ENCODE peak calls at places on chromosomes 6 and 20, in four cellular contexts. One of them, this sample, is unnamed.

GRCh38 chr20:21090112-21090737 is 15.9 kb downstream of the LINC00237 start:
- DNase-seq in H1: no peak
- DNase-seq in K562: no peak
- DNase-seq in HepG2: no peak
- DNase-seq in this sample: no peak

GRCh38 chr6:110880651-110881050 is 6.1 kb downstream of the AMD1 start:
- DNase-seq in H1: no peak
- DNase-seq in K562: no peak
- DNase-seq in HepG2: no peak
- DNase-seq in this sample: no peak

GRCh38 chr6:6277418-6277817 is 43.0 kb downstream of the F13A1 start:
- DNase-seq in H1: no peak
- DNase-seq in K562: no peak
- DNase-seq in HepG2: no peak
- DNase-seq in this sample: no peak

GRCh38 chr20:18240997-18241396 is 47.3 kb upstream of the ZNF133 start:
- DNase-seq in H1: no peak
- DNase-seq in K562: no peak
- DNase-seq in HepG2: no peak
- DNase-seq in this sample: no peak

GRCh38 chr20:21234816-21235215 is 68.3 kb upstream of the XRN2 start:
- DNase-seq in H1: no peak
- DNase-seq in K562: no peak
- DNase-seq in HepG2: no peak
- DNase-seq in this sample: no peak

GRCh38 chr20:35461620-35462019 is 6.2 kb downstream of the CEP250 start:
- DNase-seq in H1: no peak
- DNase-seq in K562: no peak
- DNase-seq in HepG2: no peak
- DNase-seq in this sample: no peak

GRCh38 chr20:18527836-18528235 is 20.1 kb downstream of the SEC23B start:
- DNase-seq in H1: no peak
- DNase-seq in K562: no peak
- DNase-seq in HepG2: no peak
- DNase-seq in this sample: no peak

GRCh38 chr6:161463061-161463460 is 189.2 kb upstream of the AGPAT4 start:
- DNase-seq in H1: no peak
- DNase-seq in K562: no peak
- DNase-seq in HepG2: no peak
- DNase-seq in this sample: no peak

GRCh38 chr6:77463308-77463880 is at the start of gene HTR1B:
- DNase-seq in H1: no peak
- DNase-seq in K562: no peak
- DNase-seq in HepG2: no peak
- DNase-seq in this sample: no peak

GRCh38 chr6:142945446-142946180 is 637 bp upstream of the HIVEP2 start:
- DNase-seq in H1: no peak
- DNase-seq in K562: peak
- DNase-seq in HepG2: no peak
- DNase-seq in this sample: peak

GRCh38 chr6:127207591-127208120 is 59.0 kb upstream of the RNF146 start:
- DNase-seq in H1: no peak
- DNase-seq in K562: no peak
- DNase-seq in HepG2: no peak
- DNase-seq in this sample: no peak

GRCh38 chr6:27565839-27566779 is 93.2 kb upstream of the ZNF184 start:
- DNase-seq in H1: no peak
- DNase-seq in K562: no peak
- DNase-seq in HepG2: peak
- DNase-seq in this sample: no peak

GRCh38 chr20:19835533-19836222 is 77.6 kb downstream of the RIN2 start:
- DNase-seq in H1: no peak
- DNase-seq in K562: no peak
- DNase-seq in HepG2: no peak
- DNase-seq in this sample: no peak

GRCh38 chr6:166623318-166623717 is 3.7 kb downstream of the RPS6KA2 start:
- DNase-seq in H1: no peak
- DNase-seq in K562: no peak
- DNase-seq in HepG2: no peak
- DNase-seq in this sample: no peak

DNA sequence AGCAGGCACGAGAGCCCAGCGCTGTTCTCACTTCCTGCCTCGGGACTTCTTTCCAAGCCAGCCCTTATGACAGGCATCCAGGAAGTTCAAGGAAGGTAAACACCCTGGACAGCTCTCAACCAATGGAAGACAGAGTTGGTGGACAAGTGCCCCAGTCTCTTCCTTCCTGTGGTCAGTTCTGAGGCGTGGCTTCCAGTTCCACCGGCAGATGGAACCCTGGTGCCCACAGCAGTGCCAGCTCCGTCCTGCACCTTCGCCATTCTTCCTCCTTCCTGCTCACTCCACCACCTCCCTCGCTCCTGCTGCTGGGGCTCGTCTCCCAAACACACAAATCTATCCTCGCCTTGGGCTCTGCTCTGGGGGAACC is 162.8 kb downstream of the GRM4 start:
- DNase-seq in H1: no peak
- DNase-seq in K562: peak
- DNase-seq in HepG2: peak
- DNase-seq in this sample: peak
- TF ChIP-seq POLR2AphosphoS5 in H1: no peak
- TF ChIP-seq POLR2AphosphoS5 in K562: no peak
- TF ChIP-seq POLR2AphosphoS5 in HepG2: no peak
- TF ChIP-seq POLR2AphosphoS5 in this sample: no peak

GRCh38 chr6:26519359-26519758 is 18.8 kb upstream of the HMGN4 start:
- DNase-seq in H1: no peak
- DNase-seq in K562: no peak
- DNase-seq in HepG2: no peak
- DNase-seq in this sample: no peak

GRCh38 chr6:26520840-26521484 is 17.2 kb upstream of the HMGN4 start:
- DNase-seq in H1: no peak
- DNase-seq in K562: peak
- DNase-seq in HepG2: peak
- DNase-seq in this sample: peak

GRCh38 chr6:26520088-26520839 is 17.9 kb upstream of the HMGN4 start:
- DNase-seq in H1: no peak
- DNase-seq in K562: no peak
- DNase-seq in HepG2: peak
- DNase-seq in this sample: no peak

GRCh38 chr6:26524722-26525360 is 13.3 kb upstream of the HMGN4 start:
- DNase-seq in H1: no peak
- DNase-seq in K562: no peak
- DNase-seq in HepG2: no peak
- DNase-seq in this sample: no peak

GRCh38 chr6:26521485-26522391 is 16.4 kb upstream of the HMGN4 start:
- DNase-seq in H1: no peak
- DNase-seq in K562: peak
- DNase-seq in HepG2: no peak
- DNase-seq in this sample: peak
- TF ChIP-seq POLR2A in H1: peak
- TF ChIP-seq POLR2A in K562: peak
- TF ChIP-seq POLR2A in HepG2: no peak
- TF ChIP-seq POLR2A in this sample: peak

GRCh38 chr20:51095755-51096509 is 73.0 kb upstream of the KCNG1 start:
- DNase-seq in H1: no peak
- DNase-seq in K562: no peak
- DNase-seq in HepG2: no peak
- DNase-seq in this sample: no peak
- TF ChIP-seq TAF1 in H1: no peak
- TF ChIP-seq TAF1 in K562: no peak
- TF ChIP-seq TAF1 in HepG2: no peak
- TF ChIP-seq TAF1 in this sample: no peak

GRCh38 chr6:20403080-20403765 is 1.5 kb downstream of the E2F3 start:
- DNase-seq in H1: peak
- DNase-seq in K562: peak
- DNase-seq in HepG2: peak
- DNase-seq in this sample: peak

GRCh38 chr6:20402181-20403079 is 751 bp downstream of the E2F3 start:
- DNase-seq in H1: no peak
- DNase-seq in K562: peak
- DNase-seq in HepG2: peak
- DNase-seq in this sample: peak

GRCh38 chr6:20399518-20399917 is 2.2 kb upstream of the E2F3 start:
- DNase-seq in H1: no peak
- DNase-seq in K562: no peak
- DNase-seq in HepG2: no peak
- DNase-seq in this sample: no peak

GRCh38 chr6:20400476-20401402 is 940 bp upstream of the E2F3 start:
- DNase-seq in H1: no peak
- DNase-seq in K562: peak
- DNase-seq in HepG2: peak
- DNase-seq in this sample: peak

GRCh38 chr6:20401403-20402180 is at the start of gene E2F3:
- DNase-seq in H1: peak
- DNase-seq in K562: peak
- DNase-seq in HepG2: peak
- DNase-seq in this sample: peak
- TF ChIP-seq POLR2AphosphoS5 in H1: peak
- TF ChIP-seq POLR2AphosphoS5 in K562: peak
- TF ChIP-seq POLR2AphosphoS5 in HepG2: peak
- TF ChIP-seq POLR2AphosphoS5 in this sample: peak

GRCh38 chr6:137661601-137662000 is 167.4 kb upstream of the OLIG3 start:
- DNase-seq in H1: peak
- DNase-seq in K562: peak
- DNase-seq in HepG2: peak
- DNase-seq in this sample: no peak

GRCh38 chr6:137660296-137660731 is 166.1 kb upstream of the OLIG3 start:
- DNase-seq in H1: no peak
- DNase-seq in K562: no peak
- DNase-seq in HepG2: peak
- DNase-seq in this sample: no peak

GRCh38 chr6:137665342-137665741 is 171.1 kb upstream of the OLIG3 start:
- DNase-seq in H1: no peak
- DNase-seq in K562: no peak
- DNase-seq in HepG2: no peak
- DNase-seq in this sample: no peak

GRCh38 chr6:137664183-137664582 is 170.0 kb upstream of the OLIG3 start:
- DNase-seq in H1: no peak
- DNase-seq in K562: no peak
- DNase-seq in HepG2: no peak
- DNase-seq in this sample: no peak

DNA sequence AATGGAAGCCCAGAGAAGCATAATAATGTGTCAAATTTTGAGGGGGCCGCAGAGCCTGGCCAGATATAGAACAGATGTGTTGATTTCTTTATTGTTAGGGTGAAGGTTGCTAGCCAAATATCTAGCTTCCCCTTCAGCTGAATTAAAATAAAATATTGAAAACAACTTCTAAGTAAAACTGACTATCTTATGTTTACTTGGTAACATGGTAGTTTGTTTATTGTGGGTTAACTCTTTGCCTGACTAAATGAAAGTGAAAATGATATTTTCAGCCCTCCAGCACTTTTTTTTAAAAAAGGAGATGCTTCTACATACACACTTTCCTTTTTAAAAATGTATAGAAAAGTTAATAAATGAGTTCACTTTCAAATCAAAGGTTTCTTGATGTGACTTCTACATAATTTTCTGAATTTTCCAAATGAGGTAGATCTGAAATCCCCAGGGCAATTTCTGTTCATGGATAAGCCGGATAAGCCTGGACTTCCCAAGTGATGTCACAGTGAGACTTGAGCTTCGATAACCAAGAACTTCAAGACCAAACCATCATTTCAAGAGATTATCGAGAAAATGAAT is 172.1 kb upstream of the OLIG3 start:
- DNase-seq in H1: no peak
- DNase-seq in K562: no peak
- DNase-seq in HepG2: no peak
- DNase-seq in this sample: no peak
- TF ChIP-seq POLR2A in H1: no peak
- TF ChIP-seq POLR2A in K562: no peak
- TF ChIP-seq POLR2A in HepG2: no peak
- TF ChIP-seq POLR2A in this sample: no peak

GRCh38 chr6:43368517-43369160 is 808 bp downstream of the ZNF318 start:
- DNase-seq in H1: no peak
- DNase-seq in K562: no peak
- DNase-seq in HepG2: peak
- DNase-seq in this sample: no peak
- TF ChIP-seq TAF1 in H1: no peak
- TF ChIP-seq TAF1 in K562: no peak
- TF ChIP-seq TAF1 in HepG2: no peak
- TF ChIP-seq TAF1 in this sample: no peak

GRCh38 chr6:44249082-44249748 is 2.3 kb downstream of the HSP90AB1 start:
- DNase-seq in H1: no peak
- DNase-seq in K562: no peak
- DNase-seq in HepG2: no peak
- DNase-seq in this sample: no peak
- TF ChIP-seq POLR2AphosphoS5 in H1: peak
- TF ChIP-seq POLR2AphosphoS5 in K562: peak
- TF ChIP-seq POLR2AphosphoS5 in HepG2: peak
- TF ChIP-seq POLR2AphosphoS5 in this sample: no peak

GRCh38 chr6:151248295-151248694 is 8.5 kb downstream of the AKAP12 start:
- DNase-seq in H1: no peak
- DNase-seq in K562: no peak
- DNase-seq in HepG2: no peak
- DNase-seq in this sample: no peak
- TF ChIP-seq POLR2A in H1: no peak
- TF ChIP-seq POLR2A in K562: no peak
- TF ChIP-seq POLR2A in HepG2: no peak
- TF ChIP-seq POLR2A in this sample: no peak

GRCh38 chr20:8862092-8862491 is 206.8 kb upstream of the PLCB4 start:
- DNase-seq in H1: no peak
- DNase-seq in K562: no peak
- DNase-seq in HepG2: no peak
- DNase-seq in this sample: no peak
- TF ChIP-seq TAF1 in H1: no peak
- TF ChIP-seq TAF1 in K562: no peak
- TF ChIP-seq TAF1 in HepG2: no peak
- TF ChIP-seq TAF1 in this sample: no peak